ENCODE peak calls at places on chromosomes 12 and 14, in six cellular contexts. I is GM20000; Q is naive thymus-derived CD4-positive, alpha-beta T cell; N is endothelial cell; D is T-helper 9 cell; E is activated T-cell treated with anti-CD3 and anti-CD28 coated beads, Interleukin-2, amount 50 U/mL, for 72 hours. K is an unnamed sample.

GRCh38 chr12:58893421-58893986 is 26.8 kb downstream of the LRIG3 start:
- DNase-seq in N (no peak), D (no peak), I (no peak), E (no peak), Q (no peak), K (no peak)

GRCh38 chr12:23767834-23768233 is 181.6 kb downstream of the SOX5 start:
- DNase-seq in Q (no peak), I (no peak), N (no peak), E (no peak), D (no peak), K (no peak)

GRCh38 chr14:93050761-93051160 is 65.0 kb downstream of the ITPK1 start:
- DNase-seq in Q (no peak), I (no peak), N (no peak), D (no peak), E (no peak), K (no peak)

GRCh38 chr14:36604757-36605505 is 22.5 kb upstream of the NKX2-8 start:
- DNase-seq in I (peak), D (no peak), Q (no peak), N (peak), E (peak), K (peak)

GRCh38 chr14:60722163-60722835 is 1.9 kb downstream of the SIX4 start:
- DNase-seq in N (peak), I (peak), E (peak), Q (no peak), D (peak), K (peak)

GRCh38 chr12:6563448-6564050 is 4.5 kb downstream of the NOP2 start:
- DNase-seq in Q (peak), I (peak), E (peak), D (peak), N (peak), K (peak)

GRCh38 chr12:107317751-107318553 is 224.6 kb upstream of the CRY1 start:
- DNase-seq in D (peak), N (peak), Q (peak), E (peak), I (peak), K (no peak)

GRCh38 chr14:97388408-97388807 is 591.2 kb downstream of the VRK1 start:
- DNase-seq in E (no peak), I (no peak), D (no peak), Q (no peak), N (no peak), K (no peak)

GRCh38 chr12:127280393-127281275 is 986.3 kb upstream of the TMEM132C start:
- DNase-seq in E (peak), N (no peak), D (peak), Q (no peak), I (peak), K (no peak)

GRCh38 chr14:23539209-23539866 is 12.2 kb downstream of the ZFHX2 start:
- DNase-seq in Q (no peak), N (peak), D (no peak), I (peak), E (peak), K (peak)

GRCh38 chr12:29428630-29429029 is 47.7 kb upstream of the ERGIC2 start:
- DNase-seq in Q (no peak), I (peak), D (no peak), N (no peak), E (peak), K (no peak)

GRCh38 chr14:45287609-45288008 is 34.6 kb upstream of the MIS18BP1 start:
- DNase-seq in D (no peak), Q (no peak), N (no peak), E (no peak), I (no peak), K (no peak)

GRCh38 chr14:54617467-54617866 is 50.5 kb downstream of the SAMD4A start:
- DNase-seq in Q (no peak), D (no peak), E (no peak), N (no peak), I (no peak), K (no peak)

GRCh38 chr14:106845286-106846087 is 1319.1 kb downstream of the TMEM121 start:
- DNase-seq in E (peak), N (no peak), D (no peak), I (peak), Q (peak), K (peak)

GRCh38 chr12:102879144-102879763 is 37.8 kb downstream of the PAH start:
- DNase-seq in N (peak), Q (no peak), D (no peak), I (peak), E (peak), K (peak)

GRCh38 chr12:76879710-76880025 is 849 bp upstream of the CSRP2 start:
- DNase-seq in I (no peak), D (no peak), N (no peak), E (no peak), Q (no peak), K (no peak)

GRCh38 chr12:57185403-57185802 is 31.2 kb upstream of the NXPH4 start:
- DNase-seq in E (no peak), N (no peak), Q (no peak), I (no peak), D (no peak), K (no peak)

GRCh38 chr12:43761535-43761934 is 2.8 kb downstream of the IRAK4 start:
- DNase-seq in N (no peak), Q (no peak), D (no peak), E (no peak), I (no peak), K (no peak)

GRCh38 chr14:38693423-38693822 is 409.6 kb downstream of the SEC23A start:
- DNase-seq in D (no peak), Q (no peak), N (no peak), I (no peak), E (no peak), K (peak)

GRCh38 chr12:84599539-84599938 is 313.1 kb downstream of the SLC6A15 start:
- DNase-seq in N (no peak), Q (no peak), D (no peak), E (no peak), I (no peak), K (no peak)

GRCh38 chr14:58738876-58739275 is 101.1 kb downstream of the DACT1 start:
- DNase-seq in D (no peak), E (no peak), I (no peak), Q (no peak), N (no peak), K (no peak)

GRCh38 chr14:89957791-89958190 is 2.1 kb downstream of the TDP1 start:
- DNase-seq in Q (no peak), E (no peak), I (no peak), D (no peak), N (no peak), K (no peak)

GRCh38 chr12:46160081-46160980 is 108.5 kb downstream of the SLC38A1 start:
- DNase-seq in I (no peak), N (no peak), D (no peak), Q (no peak), E (no peak), K (no peak)

GRCh38 chr14:95023886-95024285 is 133.4 kb downstream of the DICER1 start:
- DNase-seq in D (no peak), N (no peak), Q (no peak), I (no peak), E (no peak), K (no peak)

GRCh38 chr12:132194056-132194455 is 49.8 kb downstream of the NOC4L start:
- DNase-seq in N (no peak), D (no peak), E (peak), Q (no peak), I (no peak), K (no peak)

GRCh38 chr14:34212574-34212973 is 249.5 kb downstream of the SPTSSA start:
- DNase-seq in I (no peak), Q (no peak), E (no peak), N (no peak), D (no peak), K (no peak)

GRCh38 chr12:62720661-62721330 is 214.2 kb downstream of the PPM1H start:
- DNase-seq in I (no peak), D (no peak), E (no peak), N (no peak), Q (no peak), K (no peak)

GRCh38 chr12:76694369-76694768 is 69.5 kb upstream of the ZDHHC17 start:
- DNase-seq in D (no peak), Q (no peak), N (no peak), E (no peak), I (no peak), K (no peak)

GRCh38 chr12:125688223-125688622 is 623.0 kb downstream of the AACS start:
- DNase-seq in E (no peak), N (no peak), D (no peak), I (no peak), Q (no peak), K (no peak)

GRCh38 chr12:75715323-75715644 is 203.9 kb upstream of the KRR1 start:
- DNase-seq in N (no peak), D (no peak), Q (no peak), E (no peak), I (no peak), K (no peak)